ENCODE peak calls at places on chromosome 18, in ten cellular contexts. N, U, P, K, F, C, E, Y, D and M are unnamed samples.

GRCh38 chr18:13613591-13614317 is 112.6 kb downstream of the FAM210A start:
- DNase-seq in N (no peak), U (no peak), P (no peak), K (no peak), F (no peak), C (no peak), E (no peak), Y (no peak), D (no peak), M (no peak)

GRCh38 chr18:77899972-77900754 is 650.5 kb downstream of the GALR1 start:
- DNase-seq in N (peak), U (no peak), P (no peak), K (peak), F (peak), C (peak), E (no peak), Y (no peak), D (no peak), M (peak)

GRCh38 chr18:30858562-30858961 is 184.0 kb downstream of the DSC3 start:
- DNase-seq in N (no peak), U (no peak), P (no peak), K (no peak), F (no peak), C (no peak), E (no peak), Y (no peak), D (no peak), M (no peak)

GRCh38 chr18:75192899-75193298 is 16.0 kb downstream of the PTGR3 start:
- DNase-seq in N (no peak), U (no peak), P (no peak), K (no peak), F (no peak), C (no peak), E (no peak), Y (no peak), D (no peak), M (no peak)

GRCh38 chr18:56890632-56891031 is 239.5 kb downstream of the WDR7 start:
- DNase-seq in N (peak), U (peak), P (peak), K (peak), F (peak), C (peak), E (peak), Y (peak), D (peak), M (peak)

GRCh38 chr18:75408554-75409506 is 18.7 kb downstream of the SMIM21 start:
- DNase-seq in N (peak), U (peak), P (peak), K (peak), F (peak), C (peak), E (no peak), Y (peak), D (peak), M (peak)

GRCh38 chr18:76429262-76430126 is 65.5 kb downstream of the ZNF516 start:
- DNase-seq in N (no peak), U (no peak), P (no peak), K (no peak), F (peak), C (no peak), E (no peak), Y (no peak), D (no peak), M (no peak)

GRCh38 chr18:36756262-36756661 is 72.5 kb downstream of the TPGS2 start:
- DNase-seq in N (no peak), U (no peak), P (peak), K (no peak), F (peak), C (peak), E (no peak), Y (peak), D (no peak), M (peak)

GRCh38 chr18:67402543-67402942 is 114.0 kb downstream of the DSEL start:
- DNase-seq in N (peak), U (no peak), P (no peak), K (no peak), F (peak), C (peak), E (no peak), Y (no peak), D (no peak), M (peak)

DNA sequence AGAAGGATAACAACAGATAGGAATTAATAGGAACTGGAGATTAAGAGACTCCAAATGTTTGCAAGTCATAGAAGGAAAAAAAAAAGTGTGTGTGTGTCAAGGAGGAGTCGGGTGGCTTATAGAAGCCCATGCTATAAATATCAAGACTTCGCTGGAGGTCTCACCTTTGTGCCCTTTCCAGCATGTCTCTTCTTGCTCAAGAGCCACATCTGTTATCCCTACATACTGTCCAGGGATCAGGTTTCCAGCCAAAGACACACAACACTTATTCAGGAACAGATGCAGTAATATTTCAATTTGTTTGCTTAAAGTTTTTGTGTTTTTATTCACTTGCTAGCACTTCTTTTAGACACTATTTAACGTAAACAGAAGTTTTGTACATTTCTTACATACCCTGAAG is 69.2 kb upstream of the ARHGAP28 start:
- DNase-seq in N (peak), U (no peak), P (no peak), K (no peak), F (no peak), C (no peak), E (no peak), Y (peak), D (no peak), M (no peak)
- H3K4me3 ChIP-seq in N (no peak), U (no peak), P (no peak), K (no peak), F (no peak), C (no peak), E (no peak), Y (no peak), D (no peak), M (no peak)

DNA sequence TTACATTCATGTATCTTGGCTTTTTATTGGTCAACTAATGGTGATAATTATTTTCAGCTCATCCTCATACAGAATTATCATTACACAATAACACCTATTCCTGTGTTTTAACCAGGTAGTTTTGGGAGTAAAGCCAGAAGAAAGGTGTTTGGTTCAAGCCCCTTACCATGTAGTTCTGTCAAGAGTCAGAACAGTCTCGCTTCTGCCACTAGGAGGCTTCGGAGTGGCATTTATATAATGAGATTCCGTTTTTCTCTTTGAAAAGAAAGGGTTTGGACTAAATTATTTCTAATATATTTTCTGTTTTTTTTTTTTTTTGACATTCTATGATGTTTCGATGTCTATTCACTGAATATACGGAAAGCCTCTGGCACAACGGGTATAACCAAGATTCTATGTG is 217.8 kb downstream of the CDH7 start:
- DNase-seq in N (no peak), U (no peak), P (no peak), K (peak), F (no peak), C (no peak), E (no peak), Y (no peak), D (no peak), M (no peak)
- TF ChIP-seq CTCF in N (no peak), U (no peak), P (peak), K (peak), F (no peak), C (no peak), E (no peak), Y (no peak), D (no peak), M (peak)

GRCh38 chr18:55579471-55579870 is 8.5 kb downstream of the TCF4 start:
- DNase-seq in N (peak), U (no peak), P (no peak), K (no peak), F (peak), C (no peak), E (no peak), Y (no peak), D (no peak), M (peak)

GRCh38 chr18:55585586-55586521 is 2.1 kb downstream of the TCF4 start:
- DNase-seq in N (peak), U (no peak), P (no peak), K (no peak), F (peak), C (no peak), E (no peak), Y (no peak), D (no peak), M (peak)

GRCh38 chr18:55579888-55580287 is 8.1 kb downstream of the TCF4 start:
- DNase-seq in N (peak), U (no peak), P (no peak), K (no peak), F (peak), C (peak), E (no peak), Y (no peak), D (no peak), M (no peak)

GRCh38 chr18:55585050-55585449 is 2.9 kb downstream of the TCF4 start:
- DNase-seq in N (peak), U (no peak), P (no peak), K (no peak), F (no peak), C (no peak), E (no peak), Y (no peak), D (no peak), M (peak)

GRCh38 chr18:55582325-55582724 is 5.7 kb downstream of the TCF4 start:
- DNase-seq in N (no peak), U (no peak), P (no peak), K (no peak), F (no peak), C (no peak), E (no peak), Y (no peak), D (no peak), M (no peak)
- H3K4me3 ChIP-seq in N (no peak), U (no peak), P (no peak), K (no peak), F (no peak), C (no peak), E (peak), Y (no peak), D (no peak), M (no peak)

DNA sequence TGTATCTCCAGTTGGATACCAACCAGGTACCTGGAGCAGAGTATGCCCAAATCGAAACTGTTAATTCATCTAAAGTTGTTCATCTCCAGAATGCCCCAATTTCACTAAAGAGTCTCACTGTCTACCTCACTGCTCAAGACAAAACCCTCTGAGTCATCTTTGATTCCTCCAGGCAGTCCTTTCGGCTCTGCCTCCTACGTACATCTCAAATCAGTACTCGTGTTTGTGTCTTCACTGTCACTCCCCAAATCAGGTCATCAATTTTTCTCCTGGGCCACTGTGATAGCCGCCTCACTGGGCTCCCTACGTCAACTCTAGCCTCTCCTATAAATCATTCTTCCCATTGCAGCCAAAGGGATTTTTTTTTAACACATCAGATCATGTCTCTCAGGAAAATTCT is 42.1 kb upstream of the TTC39C start:
- DNase-seq in N (no peak), U (no peak), P (no peak), K (no peak), F (no peak), C (no peak), E (no peak), Y (no peak), D (no peak), M (no peak)
- TF ChIP-seq CTCF in N (no peak), U (no peak), P (no peak), K (no peak), F (no peak), C (no peak), E (no peak), Y (no peak), D (no peak), M (no peak)